ENCODE peak calls at places on chromosomes 1 and 21, in nine cellular contexts. Z is fibroblast of lung; M is lower lobe of right lung; V is KBM-7; F is kidney epithelial cell; I is CD4-positive, alpha-beta memory T cell; X is stimulated activated effector memory CD8-positive, alpha-beta T cell treated with anti-CD3 and anti-CD28 coated beads, Interleukin-12 subunit alpha, Interleukin-12 subunit beta, amount 100 ng/mL, for 72 hours; B is Right ventricle myocardium inferior; Y is stromal cell of bone marrow. E is an unnamed sample.

GRCh38 chr1:241362350-241362749 is 5.3 kb upstream of the RGS7 start:
- DNase-seq in Z (no peak), M (no peak), V (no peak), F (no peak), I (no peak), X (no peak), B (no peak), Y (no peak), E (no peak)

GRCh38 chr1:57959727-57960300 is 536.0 kb upstream of the DAB1 start:
- DNase-seq in Z (no peak), M (no peak), V (no peak), F (no peak), I (no peak), X (no peak), B (no peak), Y (no peak), E (no peak)

GRCh38 chr1:53321366-53321765 is 6.5 kb downstream of the LRP8 start:
- DNase-seq in Z (no peak), M (peak; percentile 20), V (peak; percentile 20), F (no peak), I (no peak), X (no peak), B (peak; percentile 58), Y (no peak), E (no peak)

GRCh38 chr1:20730690-20731056 is 1.8 kb downstream of the SH2D5 start:
- DNase-seq in Z (no peak), M (no peak), V (no peak), F (no peak), I (no peak), X (no peak), B (no peak), Y (no peak), E (no peak)

GRCh38 chr1:32337855-32338636 is 2.0 kb upstream of the MARCKSL1 start:
- DNase-seq in Z (no peak), M (peak; percentile 70), V (no peak), F (no peak), I (no peak), X (no peak), B (peak; percentile 81), Y (no peak), E (no peak)

GRCh38 chr1:6982860-6983259 is 197.6 kb downstream of the CAMTA1 start:
- DNase-seq in Z (no peak), M (no peak), V (no peak), F (no peak), I (no peak), X (no peak), B (no peak), Y (no peak), E (no peak)

GRCh38 chr21:14591882-14592281 is 45.8 kb upstream of the SAMSN1 start:
- DNase-seq in Z (peak; percentile 66), M (no peak), V (peak; percentile 80), F (peak; percentile 23), I (peak; percentile 16), X (no peak), B (peak; percentile 39), Y (peak; percentile 56), E (no peak)

GRCh38 chr1:234729566-234729965 is 119.6 kb upstream of the IRF2BP2 start:
- DNase-seq in Z (no peak), M (no peak), V (no peak), F (no peak), I (no peak), X (no peak), B (no peak), Y (no peak), E (peak; percentile 51)

GRCh38 chr21:43882952-43883492 is 18.0 kb downstream of the AGPAT3 start:
- DNase-seq in Z (no peak), M (no peak), V (no peak), F (no peak), I (no peak), X (no peak), B (no peak), Y (no peak), E (no peak)

GRCh38 chr1:110672753-110673108 is 2.0 kb downstream of the KCNA3 start:
- DNase-seq in Z (no peak), M (no peak), V (no peak), F (no peak), I (peak; percentile 81), X (no peak), B (no peak), Y (no peak), E (no peak)

GRCh38 chr1:70706381-70707173 is 295.5 kb downstream of the CTH start:
- DNase-seq in Z (no peak), M (no peak), V (no peak), F (no peak), I (no peak), X (no peak), B (peak; percentile 32), Y (no peak), E (no peak)

GRCh38 chr1:234533975-234534876 is 55.2 kb upstream of the TARBP1 start:
- DNase-seq in Z (peak; percentile 100), M (peak; percentile 87), V (no peak), F (no peak), I (no peak), X (no peak), B (peak; percentile 93), Y (peak; percentile 99), E (peak; percentile 98)

GRCh38 chr1:101288491-101288944 is 51.7 kb downstream of the S1PR1 start:
- DNase-seq in Z (peak; percentile 91), M (peak; percentile 59), V (peak; percentile 76), F (no peak), I (peak; percentile 77), X (peak; percentile 46), B (no peak), Y (peak; percentile 76), E (peak; percentile 67)

GRCh38 chr1:78003070-78003751 is 1.5 kb upstream of the DNAJB4 start:
- DNase-seq in Z (peak; percentile 47), M (no peak), V (no peak), F (no peak), I (no peak), X (no peak), B (no peak), Y (no peak), E (no peak)

GRCh38 chr1:248862695-248863010 is 3.8 kb upstream of the ZNF692 start:
- DNase-seq in Z (no peak), M (no peak), V (no peak), F (no peak), I (no peak), X (no peak), B (no peak), Y (no peak), E (no peak)

GRCh38 chr1:32487182-32487581 is 22.3 kb downstream of the ZBTB8B start:
- DNase-seq in Z (no peak), M (no peak), V (no peak), F (no peak), I (no peak), X (no peak), B (no peak), Y (no peak), E (no peak)

GRCh38 chr1:85240174-85240601 is 19.3 kb downstream of the C1orf52 start:
- DNase-seq in Z (peak; percentile 35), M (no peak), V (no peak), F (no peak), I (peak; percentile 12), X (no peak), B (no peak), Y (no peak), E (no peak)

GRCh38 chr1:17212487-17213121 is 7.7 kb downstream of the PADI1 start:
- DNase-seq in Z (peak; percentile 77), M (peak; percentile 64), V (peak; percentile 94), F (no peak), I (peak; percentile 79), X (peak; percentile 36), B (peak; percentile 44), Y (no peak), E (no peak)

GRCh38 chr1:200873671-200874397 is 1.1 kb downstream of the GPR25 start:
- DNase-seq in Z (no peak), M (no peak), V (no peak), F (no peak), I (no peak), X (no peak), B (no peak), Y (no peak), E (no peak)

GRCh38 chr1:114676115-114676514 is 6.3 kb upstream of the DENND2C start:
- DNase-seq in Z (no peak), M (no peak), V (no peak), F (no peak), I (no peak), X (no peak), B (no peak), Y (no peak), E (no peak)

GRCh38 chr1:224106568-224107281 is 7.2 kb upstream of the FBXO28 start:
- DNase-seq in Z (peak; percentile 56), M (no peak), V (peak; percentile 61), F (peak; percentile 45), I (peak; percentile 2), X (no peak), B (no peak), Y (no peak), E (no peak)

GRCh38 chr1:109877320-109877771 is 33.3 kb upstream of the CSF1 start:
- DNase-seq in Z (peak; percentile 93), M (peak; percentile 72), V (no peak), F (peak; percentile 76), I (no peak), X (no peak), B (peak; percentile 86), Y (peak; percentile 93), E (peak; percentile 78)

GRCh38 chr1:54972436-54972835 is 8.0 kb upstream of the TMEM61 start:
- DNase-seq in Z (no peak), M (no peak), V (no peak), F (no peak), I (no peak), X (no peak), B (no peak), Y (no peak), E (no peak)

E was measured in suprapubic skin.